ENCODE peak calls at places on chromosome 3, in six cellular contexts. One of them, this sample, is unnamed.

GRCh38 chr3:11195721-11196332 is 41.5 kb downstream of the HRH1 start:
- DNase-seq in A549: no peak
- DNase-seq in GM12878: no peak
- DNase-seq in K562: no peak
- DNase-seq in HepG2: no peak
- DNase-seq in endothelial cell of umbilical vein: peak; percentile 65
- DNase-seq in this sample: peak; percentile 19

GRCh38 chr3:42526616-42527367 is 24.3 kb downstream of the VIPR1 start:
- DNase-seq in GM12878: no peak
- DNase-seq in endothelial cell of umbilical vein: no peak
- DNase-seq in K562: peak; percentile 56
- DNase-seq in A549: no peak
- DNase-seq in HepG2: no peak
- DNase-seq in this sample: peak; percentile 71

GRCh38 chr3:187292631-187293513 is 1.3 kb upstream of the MASP1 start:
- DNase-seq in GM12878: no peak
- DNase-seq in HepG2: no peak
- DNase-seq in K562: no peak
- DNase-seq in A549: no peak
- DNase-seq in endothelial cell of umbilical vein: no peak
- DNase-seq in this sample: no peak

GRCh38 chr3:184378650-184379374 is 805 bp upstream of the THPO start:
- DNase-seq in GM12878: no peak
- DNase-seq in HepG2: no peak
- DNase-seq in A549: no peak
- DNase-seq in K562: no peak
- DNase-seq in endothelial cell of umbilical vein: no peak
- DNase-seq in this sample: no peak

GRCh38 chr3:52014613-52015012 is 18.9 kb upstream of the RPL29 start:
- DNase-seq in A549: no peak
- DNase-seq in HepG2: no peak
- DNase-seq in endothelial cell of umbilical vein: no peak
- DNase-seq in GM12878: no peak
- DNase-seq in K562: peak; percentile 63
- DNase-seq in this sample: peak; percentile 70

GRCh38 chr3:101066776-101067175 is 73.6 kb upstream of the ABI3BP start:
- DNase-seq in HepG2: no peak
- DNase-seq in K562: no peak
- DNase-seq in endothelial cell of umbilical vein: peak; percentile 54
- DNase-seq in GM12878: no peak
- DNase-seq in A549: no peak
- DNase-seq in this sample: no peak

GRCh38 chr3:185153861-185154629 is 1.2 kb upstream of the C3orf70 start:
- DNase-seq in endothelial cell of umbilical vein: no peak
- DNase-seq in A549: no peak
- DNase-seq in HepG2: peak; percentile 42
- DNase-seq in GM12878: no peak
- DNase-seq in K562: no peak
- DNase-seq in this sample: no peak

GRCh38 chr3:129514563-129514962 is 13.9 kb upstream of the RHO start:
- DNase-seq in endothelial cell of umbilical vein: no peak
- DNase-seq in K562: no peak
- DNase-seq in HepG2: no peak
- DNase-seq in A549: no peak
- DNase-seq in GM12878: no peak
- DNase-seq in this sample: no peak

GRCh38 chr3:94176886-94177285 is 114.0 kb downstream of the NSUN3 start:
- DNase-seq in GM12878: no peak
- DNase-seq in endothelial cell of umbilical vein: no peak
- DNase-seq in HepG2: no peak
- DNase-seq in A549: no peak
- DNase-seq in K562: no peak
- DNase-seq in this sample: no peak

GRCh38 chr3:51950899-51951298 is 4.3 kb upstream of the GPR62 start:
- DNase-seq in A549: no peak
- DNase-seq in HepG2: no peak
- DNase-seq in endothelial cell of umbilical vein: no peak
- DNase-seq in K562: no peak
- DNase-seq in GM12878: no peak
- DNase-seq in this sample: no peak

GRCh38 chr3:64187065-64187959 is 38.0 kb downstream of the PRICKLE2 start:
- DNase-seq in endothelial cell of umbilical vein: peak; percentile 100
- DNase-seq in HepG2: peak; percentile 64
- DNase-seq in K562: no peak
- DNase-seq in A549: peak; percentile 88
- DNase-seq in GM12878: no peak
- DNase-seq in this sample: no peak

GRCh38 chr3:169666501-169667379 is 3.2 kb upstream of the MECOM start:
- DNase-seq in HepG2: no peak
- DNase-seq in GM12878: no peak
- DNase-seq in A549: no peak
- DNase-seq in endothelial cell of umbilical vein: peak; percentile 66
- DNase-seq in K562: no peak
- DNase-seq in this sample: no peak

GRCh38 chr3:7095116-7095515 is 234.2 kb downstream of the GRM7 start:
- DNase-seq in HepG2: no peak
- DNase-seq in endothelial cell of umbilical vein: peak; percentile 32
- DNase-seq in K562: no peak
- DNase-seq in GM12878: no peak
- DNase-seq in A549: no peak
- DNase-seq in this sample: no peak

GRCh38 chr3:107690522-107691138 is 167.9 kb downstream of the BBX start:
- DNase-seq in HepG2: peak; percentile 45
- DNase-seq in K562: peak; percentile 10
- DNase-seq in GM12878: no peak
- DNase-seq in A549: peak; percentile 67
- DNase-seq in endothelial cell of umbilical vein: peak; percentile 51
- DNase-seq in this sample: peak; percentile 60

GRCh38 chr3:194203482-194204035 is 67.6 kb downstream of the HES1 start:
- DNase-seq in K562: no peak
- DNase-seq in endothelial cell of umbilical vein: no peak
- DNase-seq in GM12878: no peak
- DNase-seq in HepG2: no peak
- DNase-seq in A549: no peak
- DNase-seq in this sample: peak; percentile 69

GRCh38 chr3:58383476-58383875 is 50.2 kb downstream of the PDHB start:
- DNase-seq in endothelial cell of umbilical vein: no peak
- DNase-seq in HepG2: no peak
- DNase-seq in GM12878: no peak
- DNase-seq in A549: no peak
- DNase-seq in K562: no peak
- DNase-seq in this sample: no peak

GRCh38 chr3:153357436-153357835 is 195.4 kb downstream of the RAP2B start:
- DNase-seq in K562: no peak
- DNase-seq in endothelial cell of umbilical vein: no peak
- DNase-seq in HepG2: no peak
- DNase-seq in A549: no peak
- DNase-seq in GM12878: no peak
- DNase-seq in this sample: no peak

GRCh38 chr3:4939276-4939675 is 40.0 kb upstream of the BHLHE40 start:
- DNase-seq in A549: no peak
- DNase-seq in HepG2: no peak
- DNase-seq in K562: no peak
- DNase-seq in GM12878: no peak
- DNase-seq in endothelial cell of umbilical vein: peak; percentile 14
- DNase-seq in this sample: no peak

GRCh38 chr3:43979637-43980036 is 262.0 kb upstream of the TOPAZ1 start:
- DNase-seq in HepG2: no peak
- DNase-seq in A549: no peak
- DNase-seq in K562: no peak
- DNase-seq in endothelial cell of umbilical vein: no peak
- DNase-seq in GM12878: no peak
- DNase-seq in this sample: no peak

GRCh38 chr3:56997675-56998074 is 62.8 kb upstream of the SPATA12 start:
- DNase-seq in GM12878: no peak
- DNase-seq in K562: no peak
- DNase-seq in A549: no peak
- DNase-seq in HepG2: no peak
- DNase-seq in endothelial cell of umbilical vein: no peak
- DNase-seq in this sample: no peak

GRCh38 chr3:188749010-188749617 is 422.7 kb upstream of the TPRG1 start:
- DNase-seq in A549: peak; percentile 18
- DNase-seq in endothelial cell of umbilical vein: peak; percentile 9
- DNase-seq in HepG2: no peak
- DNase-seq in GM12878: no peak
- DNase-seq in K562: peak; percentile 4
- DNase-seq in this sample: peak; percentile 47

GRCh38 chr3:187798126-187798525 is 52.9 kb upstream of the BCL6 start:
- DNase-seq in HepG2: no peak
- DNase-seq in GM12878: no peak
- DNase-seq in K562: no peak
- DNase-seq in endothelial cell of umbilical vein: no peak
- DNase-seq in A549: no peak
- DNase-seq in this sample: peak; percentile 19

GRCh38 chr3:33215739-33216138 is 2.9 kb downstream of the SUSD5 start:
- DNase-seq in K562: no peak
- DNase-seq in A549: no peak
- DNase-seq in HepG2: no peak
- DNase-seq in endothelial cell of umbilical vein: no peak
- DNase-seq in GM12878: no peak
- DNase-seq in this sample: no peak

GRCh38 chr3:125203731-125204130 is 8.8 kb downstream of the SLC12A8 start:
- DNase-seq in HepG2: no peak
- DNase-seq in K562: no peak
- DNase-seq in A549: no peak
- DNase-seq in endothelial cell of umbilical vein: no peak
- DNase-seq in GM12878: no peak
- DNase-seq in this sample: no peak

GRCh38 chr3:58242340-58242739 is 4.7 kb downstream of the ABHD6 start:
- DNase-seq in endothelial cell of umbilical vein: no peak
- DNase-seq in GM12878: no peak
- DNase-seq in HepG2: no peak
- DNase-seq in K562: no peak
- DNase-seq in A549: no peak
- DNase-seq in this sample: no peak

GRCh38 chr3:66808891-66809578 is 189.1 kb upstream of the KBTBD8 start:
- DNase-seq in GM12878: no peak
- DNase-seq in endothelial cell of umbilical vein: peak; percentile 9
- DNase-seq in HepG2: peak; percentile 79
- DNase-seq in A549: no peak
- DNase-seq in K562: no peak
- DNase-seq in this sample: no peak

GRCh38 chr3:63972987-63973386 is 50.3 kb downstream of the PSMD6 start:
- DNase-seq in HepG2: no peak
- DNase-seq in GM12878: no peak
- DNase-seq in K562: no peak
- DNase-seq in A549: no peak
- DNase-seq in endothelial cell of umbilical vein: no peak
- DNase-seq in this sample: no peak

GRCh38 chr3:162538906-162539305 is 1042.3 kb downstream of the OTOL1 start:
- DNase-seq in HepG2: no peak
- DNase-seq in A549: no peak
- DNase-seq in GM12878: no peak
- DNase-seq in endothelial cell of umbilical vein: no peak
- DNase-seq in K562: no peak
- DNase-seq in this sample: no peak

GRCh38 chr3:79344876-79345871 is 422.6 kb downstream of the ROBO1 start:
- DNase-seq in A549: no peak
- DNase-seq in K562: no peak
- DNase-seq in HepG2: no peak
- DNase-seq in endothelial cell of umbilical vein: no peak
- DNase-seq in GM12878: no peak
- DNase-seq in this sample: no peak

GRCh38 chr3:124504332-124505059 is 225.8 kb upstream of the UMPS start:
- DNase-seq in HepG2: no peak
- DNase-seq in K562: no peak
- DNase-seq in endothelial cell of umbilical vein: peak; percentile 21
- DNase-seq in GM12878: no peak
- DNase-seq in A549: no peak
- DNase-seq in this sample: no peak

GRCh38 chr3:129453732-129454131 is 13.7 kb downstream of the IFT122 start:
- DNase-seq in HepG2: no peak
- DNase-seq in K562: no peak
- DNase-seq in A549: no peak
- DNase-seq in endothelial cell of umbilical vein: no peak
- DNase-seq in GM12878: no peak
- DNase-seq in this sample: no peak

GRCh38 chr3:38140326-38141172 is 2.1 kb downstream of the MYD88 start:
- DNase-seq in GM12878: no peak
- DNase-seq in endothelial cell of umbilical vein: no peak
- DNase-seq in HepG2: no peak
- DNase-seq in A549: no peak
- DNase-seq in K562: no peak
- DNase-seq in this sample: no peak
- H3K4me3 ChIP-seq in GM12878: peak overlapping the region; percentile 98
- H3K4me3 ChIP-seq in endothelial cell of umbilical vein: no peak overlapping the region
- H3K4me3 ChIP-seq in HepG2: no peak overlapping the region
- H3K4me3 ChIP-seq in A549: no peak overlapping the region
- H3K4me3 ChIP-seq in K562: no peak overlapping the region
- H3K4me3 ChIP-seq in this sample: no peak overlapping the region

GRCh38 chr3:25783661-25784512 is 644 bp upstream of the NGLY1 start:
- DNase-seq in endothelial cell of umbilical vein: peak; percentile 68
- DNase-seq in HepG2: peak; percentile 30
- DNase-seq in GM12878: no peak
- DNase-seq in K562: no peak
- DNase-seq in A549: peak; percentile 56
- DNase-seq in this sample: peak; percentile 84

GRCh38 chr3:25782636-25782937 is 656 bp downstream of the NGLY1 start:
- DNase-seq in K562: no peak
- DNase-seq in HepG2: no peak
- DNase-seq in endothelial cell of umbilical vein: no peak
- DNase-seq in GM12878: no peak
- DNase-seq in A549: no peak
- DNase-seq in this sample: no peak

GRCh38 chr3:25781758-25782594 is 1.3 kb downstream of the NGLY1 start:
- DNase-seq in GM12878: peak; percentile 68
- DNase-seq in K562: peak; percentile 40
- DNase-seq in endothelial cell of umbilical vein: no peak
- DNase-seq in A549: no peak
- DNase-seq in HepG2: no peak
- DNase-seq in this sample: peak; percentile 27

GRCh38 chr3:25781145-25781757 is 2.0 kb downstream of the NGLY1 start:
- DNase-seq in HepG2: no peak
- DNase-seq in endothelial cell of umbilical vein: no peak
- DNase-seq in K562: no peak
- DNase-seq in GM12878: no peak
- DNase-seq in A549: no peak
- DNase-seq in this sample: peak; percentile 30

GRCh38 chr3:25782938-25783660 is at the start of gene NGLY1:
- DNase-seq in GM12878: no peak
- DNase-seq in HepG2: peak; percentile 59
- DNase-seq in endothelial cell of umbilical vein: peak; percentile 81
- DNase-seq in K562: peak; percentile 96
- DNase-seq in A549: peak; percentile 83
- DNase-seq in this sample: peak; percentile 89
- TF ChIP-seq POLR2A in GM12878: peak; percentile 91
- TF ChIP-seq POLR2A in HepG2: peak; percentile 93
- TF ChIP-seq POLR2A in endothelial cell of umbilical vein: peak; percentile 89
- TF ChIP-seq POLR2A in K562: peak; percentile 91
- TF ChIP-seq POLR2A in A549: peak; percentile 96
- TF ChIP-seq POLR2A in this sample: peak; percentile 88

GRCh38 chr3:23999012-23999641 is 54.0 kb downstream of the NR1D2 start:
- DNase-seq in endothelial cell of umbilical vein: peak; percentile 79
- DNase-seq in HepG2: peak; percentile 45
- DNase-seq in K562: peak; percentile 58
- DNase-seq in GM12878: no peak
- DNase-seq in A549: peak; percentile 56
- DNase-seq in this sample: peak; percentile 57
- TF ChIP-seq MYC in endothelial cell of umbilical vein: no peak
- TF ChIP-seq MYC in HepG2: no peak
- TF ChIP-seq MYC in K562: no peak
- TF ChIP-seq MYC in GM12878: no peak
- TF ChIP-seq MYC in A549: no peak
- TF ChIP-seq MYC in this sample: no peak

GRCh38 chr3:112640333-112640863 is 545 bp downstream of the CCDC80 start:
- DNase-seq in A549: peak; percentile 55
- DNase-seq in K562: no peak
- DNase-seq in GM12878: no peak
- DNase-seq in HepG2: no peak
- DNase-seq in endothelial cell of umbilical vein: peak; percentile 73
- DNase-seq in this sample: no peak
- H3K4me3 ChIP-seq in A549: peak overlapping the region; percentile 47
- H3K4me3 ChIP-seq in K562: no peak overlapping the region
- H3K4me3 ChIP-seq in GM12878: no peak overlapping the region
- H3K4me3 ChIP-seq in HepG2: no peak overlapping the region
- H3K4me3 ChIP-seq in endothelial cell of umbilical vein: peak overlapping the region; percentile 43
- H3K4me3 ChIP-seq in this sample: no peak overlapping the region

This sample was measured in NB4.